ENCODE peak calls at places on chromosome 20, in five cellular contexts. H is activated naive CD4-positive, alpha-beta T cell; S is EH; N is heart right ventricle; U is AG04449. D is an unnamed sample.

GRCh38 chr20:11794525-11794924 is 123.2 kb upstream of the BTBD3 start:
- DNase-seq in S (no peak), N (no peak), H (no peak), U (no peak), D (no peak)

GRCh38 chr20:14235355-14235754 is 102.1 kb downstream of the FLRT3 start:
- DNase-seq in S (peak), U (peak), N (no peak), H (no peak), D (peak)

GRCh38 chr20:35539756-35540212 is 2.1 kb upstream of the ERGIC3 start:
- DNase-seq in H (no peak), U (no peak), N (no peak), S (no peak), D (no peak)

GRCh38 chr20:5863040-5863811 is 87.1 kb downstream of the TRMT6 start:
- DNase-seq in H (no peak), N (no peak), U (peak), S (peak), D (peak)

GRCh38 chr20:60695223-60695622 is 556.8 kb upstream of the CDH4 start:
- DNase-seq in H (no peak), S (no peak), N (no peak), U (peak), D (peak)

GRCh38 chr20:59013031-59013951 is 5.9 kb upstream of the TUBB1 start:
- DNase-seq in N (no peak), S (no peak), U (no peak), H (no peak), D (no peak)

GRCh38 chr20:61560361-61560853 is 308.3 kb downstream of the CDH4 start:
- DNase-seq in H (no peak), S (peak), U (no peak), N (no peak), D (peak)

GRCh38 chr20:35561268-35561667 is 19.4 kb downstream of the ERGIC3 start:
- DNase-seq in H (no peak), S (peak), N (no peak), U (no peak), D (peak)

GRCh38 chr20:56429496-56429895 is 17.4 kb downstream of the CASS4 start:
- DNase-seq in S (peak), U (no peak), H (no peak), N (no peak), D (peak)